ENCODE peak calls at places on chromosomes 16 and 17, in five cellular contexts. One of them, this sample, is unnamed.

GRCh38 chr17:31535581-31535981 is 144.1 kb downstream of the RAB11FIP4 start:
- DNase-seq in GM12878: peak
- DNase-seq in H1: no peak
- DNase-seq in K562: no peak
- DNase-seq in SK-N-SH: no peak
- DNase-seq in this sample: no peak

GRCh38 chr17:82156284-82156925 is 56.2 kb downstream of the CCDC57 start:
- DNase-seq in GM12878: no peak
- DNase-seq in H1: no peak
- DNase-seq in K562: no peak
- DNase-seq in SK-N-SH: no peak
- DNase-seq in this sample: no peak

GRCh38 chr17:77317091-77317519 is 176.3 kb downstream of the SEC14L1 start:
- DNase-seq in GM12878: no peak
- DNase-seq in H1: no peak
- DNase-seq in K562: no peak
- DNase-seq in SK-N-SH: peak
- DNase-seq in this sample: no peak

GRCh38 chr16:53821957-53822625 is 118.1 kb downstream of the FTO start:
- DNase-seq in GM12878: no peak
- DNase-seq in H1: no peak
- DNase-seq in K562: no peak
- DNase-seq in SK-N-SH: no peak
- DNase-seq in this sample: no peak

GRCh38 chr16:67326472-67327309 is at the start of the genes KCTD19 and LRRC36:
- DNase-seq in GM12878: no peak
- DNase-seq in H1: peak
- DNase-seq in K562: peak
- DNase-seq in SK-N-SH: peak
- DNase-seq in this sample: peak

GRCh38 chr16:29876578-29877249 is 13.7 kb upstream of the CDIPT start:
- DNase-seq in GM12878: no peak
- DNase-seq in H1: no peak
- DNase-seq in K562: peak
- DNase-seq in SK-N-SH: no peak
- DNase-seq in this sample: no peak

GRCh38 chr16:75340715-75341500 is 89.5 kb upstream of the BCAR1 start:
- DNase-seq in GM12878: no peak
- DNase-seq in H1: peak
- DNase-seq in K562: no peak
- DNase-seq in SK-N-SH: peak
- DNase-seq in this sample: peak

GRCh38 chr17:64005734-64006167 is 7.6 kb downstream of the PRR29 start:
- DNase-seq in GM12878: no peak
- DNase-seq in H1: no peak
- DNase-seq in K562: peak
- DNase-seq in SK-N-SH: peak
- DNase-seq in this sample: no peak

GRCh38 chr16:87465306-87465705 is 27.5 kb downstream of the ZCCHC14 start:
- DNase-seq in GM12878: no peak
- DNase-seq in H1: no peak
- DNase-seq in K562: peak
- DNase-seq in SK-N-SH: peak
- DNase-seq in this sample: no peak

GRCh38 chr16:68408967-68409366 is 39.3 kb downstream of the SMPD3 start:
- DNase-seq in GM12878: no peak
- DNase-seq in H1: peak
- DNase-seq in K562: no peak
- DNase-seq in SK-N-SH: no peak
- DNase-seq in this sample: peak

GRCh38 chr17:2563061-2563460 is 30.4 kb upstream of the PAFAH1B1 start:
- DNase-seq in GM12878: no peak
- DNase-seq in H1: no peak
- DNase-seq in K562: no peak
- DNase-seq in SK-N-SH: no peak
- DNase-seq in this sample: no peak

GRCh38 chr17:79192503-79193500 is 118.2 kb downstream of the ENGASE start:
- DNase-seq in GM12878: no peak
- DNase-seq in H1: peak
- DNase-seq in K562: peak
- DNase-seq in SK-N-SH: no peak
- DNase-seq in this sample: peak

GRCh38 chr16:71648921-71649320 is 22.9 kb downstream of the MARVELD3 start:
- DNase-seq in GM12878: no peak
- DNase-seq in H1: no peak
- DNase-seq in K562: no peak
- DNase-seq in SK-N-SH: no peak
- DNase-seq in this sample: no peak

GRCh38 chr17:77140878-77141767 is at the start of gene SEC14L1:
- DNase-seq in GM12878: no peak
- DNase-seq in H1: peak
- DNase-seq in K562: peak
- DNase-seq in SK-N-SH: peak
- DNase-seq in this sample: no peak

GRCh38 chr17:81917565-81918332 is at the start of gene SIRT7:
- DNase-seq in GM12878: peak
- DNase-seq in H1: no peak
- DNase-seq in K562: peak
- DNase-seq in SK-N-SH: peak
- DNase-seq in this sample: peak

GRCh38 chr17:2405247-2405926 is 4.5 kb upstream of the MNT start:
- DNase-seq in GM12878: no peak
- DNase-seq in H1: no peak
- DNase-seq in K562: no peak
- DNase-seq in SK-N-SH: no peak
- DNase-seq in this sample: no peak

GRCh38 chr16:10668322-10669045 is 26.2 kb downstream of the TEKT5 start:
- DNase-seq in GM12878: no peak
- DNase-seq in H1: no peak
- DNase-seq in K562: no peak
- DNase-seq in SK-N-SH: peak
- DNase-seq in this sample: no peak

GRCh38 chr17:51050291-51051033 is 70.2 kb downstream of the SPAG9 start:
- DNase-seq in GM12878: peak
- DNase-seq in H1: no peak
- DNase-seq in K562: no peak
- DNase-seq in SK-N-SH: no peak
- DNase-seq in this sample: no peak

GRCh38 chr17:68310141-68310540 is 18.8 kb downstream of the ARSG start:
- DNase-seq in GM12878: no peak
- DNase-seq in H1: no peak
- DNase-seq in K562: no peak
- DNase-seq in SK-N-SH: no peak
- DNase-seq in this sample: no peak

DNA sequence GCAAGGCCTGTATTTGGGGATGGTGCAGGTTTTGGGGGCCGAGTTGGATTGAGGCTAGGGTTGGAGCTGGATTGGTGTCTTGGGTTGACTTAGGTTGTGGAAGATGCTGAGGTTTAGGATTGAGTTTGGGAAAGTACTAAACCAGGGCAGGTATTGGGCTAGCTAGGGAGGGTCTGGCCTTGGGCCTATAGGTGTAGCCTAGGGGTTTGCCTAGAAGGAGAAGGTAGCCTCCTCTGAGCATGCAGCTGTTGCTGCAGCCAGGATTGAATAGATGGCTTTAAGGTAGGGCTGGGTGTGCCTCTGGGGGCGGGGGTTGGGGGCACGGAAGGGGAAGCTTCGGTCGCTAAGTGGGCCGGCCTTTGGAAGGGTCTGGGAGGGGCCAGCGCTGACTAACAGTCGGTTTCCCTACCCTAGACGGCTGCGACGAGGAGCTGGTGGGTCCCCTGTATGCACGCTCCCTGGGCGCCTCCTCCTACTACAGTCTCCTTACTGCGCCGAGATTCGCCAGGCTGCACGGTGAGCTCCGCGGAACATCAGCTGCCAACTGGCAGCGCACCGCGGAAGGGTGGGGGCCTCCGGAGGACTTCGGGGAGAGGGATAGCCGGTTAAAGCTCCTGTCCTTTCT is 1.2 kb downstream of the CNTNAP1 start:
- DNase-seq in GM12878: no peak
- DNase-seq in H1: no peak
- DNase-seq in K562: no peak
- DNase-seq in SK-N-SH: peak
- DNase-seq in this sample: no peak
- TF ChIP-seq YY1 in GM12878: no peak
- TF ChIP-seq YY1 in H1: no peak
- TF ChIP-seq YY1 in K562: no peak
- TF ChIP-seq YY1 in SK-N-SH: no peak
- TF ChIP-seq YY1 in this sample: no peak

DNA sequence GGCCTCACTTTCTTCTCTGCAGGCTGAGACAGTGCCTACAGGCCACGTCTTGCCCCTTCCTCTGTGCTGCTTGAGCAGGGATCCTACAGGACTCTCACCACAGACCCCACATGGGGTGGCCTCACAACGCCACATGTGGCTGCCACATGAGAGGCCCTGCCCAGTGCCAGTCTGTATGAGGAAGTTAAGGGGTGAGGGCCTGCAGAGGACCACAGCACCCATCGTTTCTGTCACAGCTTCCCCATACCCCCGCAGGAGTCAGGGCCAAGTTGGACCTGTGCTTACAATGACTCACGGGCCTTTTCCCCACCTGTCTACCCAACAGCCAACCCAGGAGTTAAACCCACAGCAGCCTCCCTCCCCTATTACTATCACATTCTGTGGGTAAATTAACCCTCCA is 2.9 kb upstream of the GSDMB start:
- DNase-seq in GM12878: no peak
- DNase-seq in H1: no peak
- DNase-seq in K562: no peak
- DNase-seq in SK-N-SH: no peak
- DNase-seq in this sample: no peak
- H3K9ac ChIP-seq in GM12878: peak
- H3K9ac ChIP-seq in H1: no peak
- H3K9ac ChIP-seq in K562: no peak
- H3K9ac ChIP-seq in SK-N-SH: no peak
- H3K9ac ChIP-seq in this sample: no peak

GRCh38 chr16:48687421-48688038 is 77.5 kb upstream of the N4BP1 start:
- DNase-seq in GM12878: peak
- DNase-seq in H1: no peak
- DNase-seq in K562: peak
- DNase-seq in SK-N-SH: peak
- DNase-seq in this sample: peak
- TF ChIP-seq YY1 in GM12878: no peak
- TF ChIP-seq YY1 in H1: no peak
- TF ChIP-seq YY1 in K562: no peak
- TF ChIP-seq YY1 in SK-N-SH: no peak
- TF ChIP-seq YY1 in this sample: no peak

GRCh38 chr17:34356194-34356593 is at the start of gene CCL13:
- DNase-seq in GM12878: no peak
- DNase-seq in H1: no peak
- DNase-seq in K562: no peak
- DNase-seq in SK-N-SH: no peak
- DNase-seq in this sample: no peak
- H3K9ac ChIP-seq in GM12878: no peak
- H3K9ac ChIP-seq in H1: no peak
- H3K9ac ChIP-seq in K562: no peak
- H3K9ac ChIP-seq in SK-N-SH: no peak
- H3K9ac ChIP-seq in this sample: no peak

GRCh38 chr16:57091200-57091989 is 988 bp upstream of the CPNE2 start:
- DNase-seq in GM12878: no peak
- DNase-seq in H1: peak
- DNase-seq in K562: no peak
- DNase-seq in SK-N-SH: peak
- DNase-seq in this sample: no peak

GRCh38 chr16:57093845-57094564 is 1.6 kb downstream of the CPNE2 start:
- DNase-seq in GM12878: no peak
- DNase-seq in H1: no peak
- DNase-seq in K562: no peak
- DNase-seq in SK-N-SH: no peak
- DNase-seq in this sample: no peak

GRCh38 chr16:57094911-57095310 is 2.5 kb downstream of the CPNE2 start:
- DNase-seq in GM12878: no peak
- DNase-seq in H1: no peak
- DNase-seq in K562: no peak
- DNase-seq in SK-N-SH: no peak
- DNase-seq in this sample: no peak

GRCh38 chr16:57091990-57092785 is at the start of gene CPNE2:
- DNase-seq in GM12878: no peak
- DNase-seq in H1: no peak
- DNase-seq in K562: peak
- DNase-seq in SK-N-SH: peak
- DNase-seq in this sample: no peak

DNA sequence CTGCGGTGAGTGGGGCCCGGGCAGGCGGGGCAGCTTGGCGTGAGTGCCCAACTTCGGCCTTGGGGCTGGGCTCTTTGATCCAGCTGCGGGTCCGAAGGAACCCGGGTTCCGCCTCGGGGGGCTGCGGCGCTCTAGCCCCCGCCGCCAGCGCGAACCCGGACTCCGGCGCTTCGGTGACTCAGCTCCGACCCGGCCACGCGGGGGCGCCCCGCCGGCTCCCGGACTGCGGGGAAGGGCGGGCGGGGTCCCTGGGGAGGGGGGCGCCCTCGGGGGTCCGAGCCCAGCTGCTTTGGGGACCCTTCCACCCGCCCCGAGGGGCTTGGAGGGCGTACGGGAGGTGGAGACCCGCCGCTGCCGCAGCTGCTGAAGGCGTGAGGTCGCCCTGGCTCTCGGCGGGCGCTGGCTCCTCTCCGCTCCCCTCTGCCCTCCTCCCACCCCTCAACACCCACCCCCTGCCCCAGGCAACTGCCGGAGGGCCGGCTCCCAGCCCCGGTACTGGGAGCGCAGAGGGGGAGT is 461 bp downstream of the CPNE2 start:
- DNase-seq in GM12878: no peak
- DNase-seq in H1: no peak
- DNase-seq in K562: peak
- DNase-seq in SK-N-SH: peak
- DNase-seq in this sample: no peak
- TF ChIP-seq YY1 in GM12878: no peak
- TF ChIP-seq YY1 in H1: no peak
- TF ChIP-seq YY1 in K562: no peak
- TF ChIP-seq YY1 in SK-N-SH: no peak
- TF ChIP-seq YY1 in this sample: no peak

DNA sequence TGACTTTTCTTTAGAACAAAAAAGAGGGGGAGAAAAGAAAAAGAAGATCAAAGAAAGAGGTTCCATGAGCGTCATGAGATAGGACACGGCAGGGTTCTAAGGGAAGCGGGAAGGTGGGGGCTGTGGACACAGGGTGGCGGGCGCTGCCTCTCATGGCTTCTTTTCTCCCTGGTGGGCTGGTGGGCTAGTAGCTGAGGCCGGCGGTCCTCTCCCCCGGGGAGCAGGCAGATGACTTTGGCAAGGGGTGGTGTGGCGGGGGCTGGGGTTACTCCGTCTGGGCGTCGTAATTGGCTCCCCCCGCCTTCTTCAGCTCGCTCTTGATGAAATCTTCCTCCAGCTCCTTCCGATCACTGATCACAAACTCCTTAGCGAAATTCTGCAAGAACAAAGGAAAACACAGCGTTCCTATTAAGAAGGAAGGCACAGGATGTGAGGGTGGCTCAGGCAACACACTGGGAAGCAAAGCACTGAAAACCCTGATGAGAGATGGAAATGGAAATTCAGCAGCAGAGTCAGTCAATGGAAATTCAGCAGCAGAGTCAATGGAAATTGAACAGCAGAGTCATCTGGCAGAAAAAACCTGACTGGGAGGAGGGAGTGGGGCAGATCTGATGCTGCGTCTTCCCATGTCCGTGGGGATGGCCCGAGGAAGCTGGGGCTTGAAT is 51.2 kb downstream of the COTL1 start:
- DNase-seq in GM12878: no peak
- DNase-seq in H1: no peak
- DNase-seq in K562: no peak
- DNase-seq in SK-N-SH: no peak
- DNase-seq in this sample: no peak
- H3K9ac ChIP-seq in GM12878: no peak
- H3K9ac ChIP-seq in H1: no peak
- H3K9ac ChIP-seq in K562: no peak
- H3K9ac ChIP-seq in SK-N-SH: no peak
- H3K9ac ChIP-seq in this sample: no peak

This sample was measured in NT2/D1.